ENCODE peak calls at places on chromosomes 2 and 18, in six cellular contexts. W is trophoblast cell, I is PC-3, L is thoracic aorta, K is spleen, Y is colonic mucosa. F is an unnamed sample.

GRCh38 chr2:64838817-64839216 is 150.4 kb upstream of the SLC1A4 start:
- DNase-seq in W (no peak), I (peak; percentile 98), L (peak; percentile 30), K (no peak), Y (peak; percentile 66), F (peak; percentile 92)

GRCh38 chr2:224994221-224994843 is 47.9 kb downstream of the DOCK10 start:
- DNase-seq in W (no peak), I (no peak), L (no peak), K (no peak), Y (no peak), F (no peak)

GRCh38 chr2:59896499-59896898 is 657.0 kb downstream of the BCL11A start:
- DNase-seq in W (no peak), I (no peak), L (no peak), K (no peak), Y (no peak), F (peak; percentile 68)

GRCh38 chr18:35571138-35571537 is 10.4 kb upstream of the GALNT1 start:
- DNase-seq in W (no peak), I (no peak), L (no peak), K (no peak), Y (no peak), F (no peak)

GRCh38 chr2:76938153-76938552 is 584.0 kb downstream of the LRRTM4 start:
- DNase-seq in W (no peak), I (no peak), L (no peak), K (no peak), Y (no peak), F (no peak)

GRCh38 chr2:3738454-3738853 is 35.1 kb downstream of the DCDC2C start:
- DNase-seq in W (no peak), I (peak; percentile 66), L (no peak), K (no peak), Y (no peak), F (no peak)

GRCh38 chr2:198063242-198063641 is 258.8 kb downstream of the PLCL1 start:
- DNase-seq in W (no peak), I (no peak), L (no peak), K (no peak), Y (no peak), F (no peak)

GRCh38 chr2:65040414-65041261 is 15.6 kb upstream of the CEP68 start:
- DNase-seq in W (peak; percentile 74), I (peak; percentile 90), L (peak; percentile 61), K (peak; percentile 90), Y (peak; percentile 90), F (no peak)

GRCh38 chr2:42567389-42567788 is 1.0 kb upstream of the MTA3 start:
- DNase-seq in W (no peak), I (no peak), L (no peak), K (no peak), Y (no peak), F (no peak)

GRCh38 chr18:76803814-76804213 is 18.5 kb upstream of the ZNF236 start:
- DNase-seq in W (peak; percentile 37), I (peak; percentile 82), L (no peak), K (no peak), Y (peak; percentile 82), F (peak; percentile 60)

GRCh38 chr2:58131191-58132011 is 84.8 kb downstream of the VRK2 start:
- DNase-seq in W (no peak), I (no peak), L (no peak), K (no peak), Y (no peak), F (no peak)

GRCh38 chr2:66748939-66749338 is 314.0 kb downstream of the MEIS1 start:
- DNase-seq in W (no peak), I (no peak), L (no peak), K (no peak), Y (no peak), F (no peak)

GRCh38 chr18:75915941-75916640 is 488.6 kb upstream of the SMIM21 start:
- DNase-seq in W (no peak), I (no peak), L (no peak), K (peak; percentile 59), Y (no peak), F (no peak)

GRCh38 chr2:6053711-6054393 is 361.7 kb downstream of the SOX11 start:
- DNase-seq in W (no peak), I (no peak), L (no peak), K (no peak), Y (no peak), F (no peak)

GRCh38 chr2:15241208-15241607 is 319.9 kb downstream of the NBAS start:
- DNase-seq in W (no peak), I (peak; percentile 27), L (no peak), K (no peak), Y (no peak), F (peak; percentile 29)

GRCh38 chr2:118055512-118056164 is 32.6 kb upstream of the INSIG2 start:
- DNase-seq in W (no peak), I (no peak), L (no peak), K (no peak), Y (no peak), F (no peak)

GRCh38 chr2:75429036-75429435 is 131.7 kb downstream of the EVA1A start:
- DNase-seq in W (no peak), I (no peak), L (no peak), K (peak; percentile 30), Y (no peak), F (no peak)

GRCh38 chr2:9001778-9002177 is 1.7 kb downstream of the MBOAT2 start:
- DNase-seq in W (no peak), I (no peak), L (no peak), K (no peak), Y (no peak), F (no peak)

GRCh38 chr2:101111917-101112771 is 39.0 kb downstream of the TBC1D8 start:
- DNase-seq in W (no peak), I (peak; percentile 9), L (no peak), K (no peak), Y (no peak), F (no peak)

GRCh38 chr2:111160758-111161157 is 40.0 kb downstream of the BCL2L11 start:
- DNase-seq in W (peak; percentile 48), I (peak; percentile 55), L (no peak), K (no peak), Y (no peak), F (peak; percentile 86)

GRCh38 chr2:137183206-137183605 is 417.9 kb downstream of the THSD7B start:
- DNase-seq in W (no peak), I (no peak), L (no peak), K (no peak), Y (no peak), F (no peak)

GRCh38 chr2:24970483-24971299 is 1.1 kb downstream of the DNAJC27 start:
- DNase-seq in W (peak; percentile 33), I (peak; percentile 31), L (no peak), K (no peak), Y (peak; percentile 21), F (peak; percentile 48)

GRCh38 chr18:23825978-23826405 is 136.7 kb downstream of the LAMA3 start:
- DNase-seq in W (peak; percentile 58), I (peak; percentile 37), L (peak; percentile 64), K (no peak), Y (no peak), F (peak; percentile 91)

GRCh38 chr18:12772111-12772510 is 69.3 kb downstream of the PSMG2 start:
- DNase-seq in W (no peak), I (no peak), L (no peak), K (no peak), Y (no peak), F (no peak)

GRCh38 chr2:227115761-227116160 is 48.2 kb downstream of the COL4A4 start:
- DNase-seq in W (no peak), I (no peak), L (no peak), K (no peak), Y (no peak), F (no peak)

GRCh38 chr2:227118353-227118752 is 45.7 kb downstream of the COL4A4 start:
- DNase-seq in W (no peak), I (no peak), L (no peak), K (no peak), Y (no peak), F (no peak)

GRCh38 chr2:227117852-227118251 is 46.2 kb downstream of the COL4A4 start:
- DNase-seq in W (no peak), I (no peak), L (no peak), K (no peak), Y (no peak), F (no peak)

DNA sequence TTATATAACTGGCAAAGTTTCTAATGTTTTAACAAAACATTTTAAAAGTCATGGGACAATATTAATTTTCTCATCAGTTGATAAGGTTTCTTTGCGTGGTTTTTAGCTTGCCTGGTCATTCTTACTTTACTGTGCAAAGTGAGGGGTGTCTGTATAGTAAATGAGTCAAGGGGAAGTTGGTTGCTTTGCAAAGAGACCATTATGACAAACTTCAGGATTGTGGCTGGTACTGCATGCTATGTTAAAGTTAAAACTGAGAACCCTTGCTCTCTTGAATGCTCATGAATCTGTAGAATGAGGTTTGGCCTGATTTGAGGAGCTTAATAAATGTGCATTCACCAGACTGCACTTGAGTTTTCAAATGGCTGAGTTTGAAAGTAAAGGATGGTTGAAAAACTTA is 47.0 kb downstream of the COL4A4 start:
- DNase-seq in W (no peak), I (peak; percentile 6), L (no peak), K (no peak), Y (no peak), F (no peak)
- H3K4me1 ChIP-seq in W (no peaks in the 10 kb centered on the region), I (no peaks in the 10 kb centered on the region), L (no peaks in the 10 kb centered on the region), K (no peaks in the 10 kb centered on the region), Y (no peaks in the 10 kb centered on the region), F (no peaks in the 10 kb centered on the region)

GRCh38 chr2:143937563-143938346 is 582.2 kb downstream of the ZEB2 start:
- DNase-seq in W (no peak), I (no peak), L (no peak), K (no peak), Y (no peak), F (no peak)

GRCh38 chr2:143934913-143935310 is 585.0 kb downstream of the ZEB2 start:
- DNase-seq in W (no peak), I (no peak), L (no peak), K (no peak), Y (no peak), F (no peak)

GRCh38 chr2:143934170-143934912 is 585.6 kb downstream of the ZEB2 start:
- DNase-seq in W (no peak), I (no peak), L (no peak), K (no peak), Y (no peak), F (no peak)

GRCh38 chr2:143939976-143940375 is 579.9 kb downstream of the ZEB2 start:
- DNase-seq in W (no peak), I (no peak), L (no peak), K (no peak), Y (no peak), F (no peak)

GRCh38 chr2:143936758-143937562 is 583.0 kb downstream of the ZEB2 start:
- DNase-seq in W (no peak), I (no peak), L (no peak), K (peak; percentile 81), Y (no peak), F (peak; percentile 26)
- H3K4me1 ChIP-seq in W (peaks cover 5% of the 10 kb centered on the region), I (no peaks in the 10 kb centered on the region), L (peaks cover 11% of the 10 kb centered on the region), K (peaks cover 8% of the 10 kb centered on the region), Y (no peaks in the 10 kb centered on the region), F (no peaks in the 10 kb centered on the region)

GRCh38 chr2:237581326-237581725 is 9.2 kb downstream of the RAB17 start:
- DNase-seq in W (no peak), I (no peak), L (no peak), K (no peak), Y (no peak), F (no peak)
- H3K4me1 ChIP-seq in W (peaks cover 6% of the 10 kb centered on the region), I (no peaks in the 10 kb centered on the region), L (peaks cover 17% of the 10 kb centered on the region), K (no peaks in the 10 kb centered on the region), Y (no peaks in the 10 kb centered on the region), F (no peaks in the 10 kb centered on the region)

DNA sequence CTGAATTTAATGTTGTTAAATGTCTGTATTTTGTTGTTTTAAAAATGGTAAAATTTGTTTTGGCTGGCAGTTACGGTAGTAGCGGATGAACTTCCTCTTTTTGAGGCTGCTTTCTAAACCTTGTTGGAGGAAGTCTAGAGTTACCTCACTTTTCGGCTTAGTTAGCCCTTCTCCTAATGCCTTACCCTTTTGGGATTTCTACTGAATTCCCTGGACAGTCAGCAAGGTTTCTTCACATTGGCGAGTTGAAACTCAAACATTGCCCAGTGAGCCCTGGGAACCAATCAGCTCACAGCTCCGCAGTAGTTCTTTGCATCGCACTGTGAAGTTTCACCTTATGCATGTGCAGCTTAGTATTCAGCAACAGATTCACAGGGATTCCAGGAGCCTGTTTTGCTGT is 55.2 kb downstream of the TMEM247 start:
- DNase-seq in W (no peak), I (no peak), L (no peak), K (no peak), Y (no peak), F (no peak)
- H3K4me1 ChIP-seq in W (no peaks in the 10 kb centered on the region), I (no peaks in the 10 kb centered on the region), L (no peaks in the 10 kb centered on the region), K (peaks cover 28% of the 10 kb centered on the region), Y (no peaks in the 10 kb centered on the region), F (no peaks in the 10 kb centered on the region)